ENCODE peak calls at places on chromosomes 13 and 19, in seven cellular contexts. J is left lung, O is cardiac muscle cell, D is testis, Q is BJ, K is astrocyte of the spinal cord, C is AG04449. E is an unnamed sample.

GRCh38 chr13:42574435-42575311 is 721 bp downstream of the TNFSF11 start:
- DNase-seq in D (no peak), C (no peak), K (no peak), Q (no peak), J (no peak), O (peak; percentile 3), E (peak; percentile 20)

GRCh38 chr13:40149611-40150283 is 494.3 kb downstream of the COG6 start:
- DNase-seq in Q (peak; percentile 55), O (peak; percentile 88), D (no peak), J (no peak), K (peak; percentile 78), C (peak; percentile 7), E (peak; percentile 84)

GRCh38 chr19:17466487-17466850 is 3.9 kb upstream of the SLC27A1 start:
- DNase-seq in J (no peak), O (no peak), C (no peak), K (no peak), D (no peak), Q (no peak), E (no peak)

GRCh38 chr19:7489609-7490044 is 792 bp upstream of the PEX11G start:
- DNase-seq in K (no peak), D (no peak), C (no peak), O (no peak), J (no peak), Q (no peak), E (no peak)

GRCh38 chr19:16601378-16602052 is 26.5 kb downstream of the MED26 start:
- DNase-seq in D (no peak), Q (no peak), K (no peak), O (no peak), C (no peak), J (no peak), E (no peak)

GRCh38 chr13:96785986-96786385 is 208.3 kb downstream of the OXGR1 start:
- DNase-seq in K (no peak), D (no peak), Q (no peak), J (no peak), C (no peak), O (no peak), E (no peak)

GRCh38 chr13:80126382-80127068 is 214.4 kb downstream of the SPRY2 start:
- DNase-seq in D (no peak), Q (no peak), K (no peak), C (no peak), J (no peak), O (no peak), E (no peak)

GRCh38 chr19:15640904-15641597 is 354 bp downstream of the CYP4F3 start:
- DNase-seq in Q (no peak), D (no peak), K (no peak), J (no peak), C (no peak), O (no peak), E (peak; percentile 38)

GRCh38 chr19:10567696-10568443 is 909 bp downstream of the CDKN2D start:
- DNase-seq in D (no peak), Q (no peak), J (no peak), O (no peak), K (no peak), C (no peak), E (no peak)

GRCh38 chr19:40005670-40006272 is 8.9 kb downstream of the ZNF546 start:
- DNase-seq in O (no peak), C (no peak), Q (no peak), D (no peak), K (no peak), J (no peak), E (no peak)

GRCh38 chr13:73702419-73703071 is 431.7 kb downstream of the KLF12 start:
- DNase-seq in Q (no peak), O (no peak), J (no peak), K (no peak), D (no peak), C (no peak), E (peak; percentile 93)

GRCh38 chr13:85521586-85521985 is 277.6 kb downstream of the SLITRK6 start:
- DNase-seq in K (no peak), O (no peak), Q (no peak), J (no peak), C (no peak), D (no peak), E (no peak)

GRCh38 chr13:35832551-35832950 is 298.6 kb downstream of the DCLK1 start:
- DNase-seq in D (no peak), Q (no peak), K (no peak), J (no peak), O (no peak), C (no peak), E (no peak)

GRCh38 chr19:10076535-10076934 is 9.6 kb upstream of the SHFL start:
- DNase-seq in C (no peak), J (no peak), O (no peak), D (no peak), K (no peak), Q (no peak), E (no peak)

GRCh38 chr19:29303035-29303706 is 90.2 kb upstream of the UQCRFS1 start:
- DNase-seq in K (no peak), D (no peak), C (no peak), J (no peak), O (no peak), Q (no peak), E (no peak)

GRCh38 chr13:23796546-23796945 is 92.7 kb downstream of the MIPEP start:
- DNase-seq in C (no peak), D (no peak), Q (no peak), K (no peak), J (no peak), O (no peak), E (peak; percentile 12)

GRCh38 chr13:106033634-106034033 is 501.8 kb downstream of the EFNB2 start:
- DNase-seq in Q (no peak), J (no peak), D (no peak), C (peak; percentile 37), K (peak; percentile 47), O (peak; percentile 87), E (peak; percentile 33)

GRCh38 chr13:37144661-37145060 is 39.2 kb upstream of the CSNK1A1L start:
- DNase-seq in O (no peak), J (no peak), D (no peak), C (no peak), K (peak; percentile 83), Q (no peak), E (no peak)

GRCh38 chr19:11560404-11560988 is 1.5 kb upstream of the ELOF1 start:
- DNase-seq in C (no peak), Q (no peak), O (peak; percentile 81), J (no peak), K (peak; percentile 66), D (peak; percentile 56), E (peak; percentile 73)

DNA sequence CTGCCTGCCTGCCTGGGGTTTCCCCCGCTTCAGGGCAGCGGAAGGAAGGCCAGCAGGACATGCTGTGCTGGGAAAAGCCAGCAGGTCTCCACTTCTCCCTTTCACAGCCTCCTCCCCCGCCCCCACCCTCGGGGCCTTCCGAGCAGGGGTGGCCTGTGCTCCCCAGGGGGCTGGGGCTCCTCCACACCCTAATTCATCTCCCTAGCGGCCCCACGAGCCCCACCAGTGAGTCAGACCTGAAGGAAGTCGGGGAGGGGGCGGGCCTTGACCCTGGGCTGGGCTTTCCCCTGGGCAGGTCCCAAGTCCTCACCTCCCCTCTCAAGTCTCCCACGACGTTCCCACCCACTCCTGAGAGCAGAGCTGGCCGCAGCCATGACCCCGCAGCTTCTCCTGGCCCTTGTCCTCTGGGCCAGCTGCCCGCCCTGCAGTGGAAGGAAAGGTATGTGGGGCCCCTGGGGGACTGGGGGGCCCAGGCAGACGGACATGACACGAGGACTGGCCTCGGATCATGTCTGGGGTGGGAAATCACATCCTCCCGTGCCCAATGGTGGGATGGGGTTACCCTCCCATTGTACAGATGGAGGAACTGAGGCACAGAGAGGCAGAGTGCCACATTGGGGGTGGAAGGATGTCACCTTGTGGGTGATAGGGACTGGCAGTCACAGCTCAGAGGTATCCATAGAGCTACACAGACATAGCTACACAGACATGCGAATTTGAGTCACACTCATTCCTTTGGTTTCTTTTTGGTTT is at the start of gene EBI3:
- DNase-seq in Q (no peak), D (peak; percentile 23), K (peak; percentile 72), J (no peak), O (peak; percentile 74), C (peak; percentile 7), E (no peak)
- TF ChIP-seq CTCF in Q (no peak), D (no peak), K (no peak), J (no peak), O (no peak), C (no peak), E (no peak)

GRCh38 chr19:2421581-2422306 is 5.6 kb downstream of the TIMM13 start:
- DNase-seq in K (no peak), C (no peak), D (no peak), O (no peak), Q (no peak), J (no peak), E (no peak)

GRCh38 chr19:2425622-2426581 is 1.5 kb downstream of the TIMM13 start:
- DNase-seq in J (no peak), C (no peak), Q (no peak), D (no peak), K (no peak), O (no peak), E (no peak)

GRCh38 chr19:2424686-2425621 is 2.4 kb downstream of the TIMM13 start:
- DNase-seq in J (no peak), C (peak; percentile 1), D (peak; percentile 75), K (peak; percentile 66), Q (no peak), O (peak; percentile 81), E (peak; percentile 78)

GRCh38 chr19:2422951-2423880 is 4.2 kb downstream of the TIMM13 start:
- DNase-seq in K (no peak), C (no peak), D (peak; percentile 53), O (no peak), Q (no peak), J (no peak), E (no peak)

DNA sequence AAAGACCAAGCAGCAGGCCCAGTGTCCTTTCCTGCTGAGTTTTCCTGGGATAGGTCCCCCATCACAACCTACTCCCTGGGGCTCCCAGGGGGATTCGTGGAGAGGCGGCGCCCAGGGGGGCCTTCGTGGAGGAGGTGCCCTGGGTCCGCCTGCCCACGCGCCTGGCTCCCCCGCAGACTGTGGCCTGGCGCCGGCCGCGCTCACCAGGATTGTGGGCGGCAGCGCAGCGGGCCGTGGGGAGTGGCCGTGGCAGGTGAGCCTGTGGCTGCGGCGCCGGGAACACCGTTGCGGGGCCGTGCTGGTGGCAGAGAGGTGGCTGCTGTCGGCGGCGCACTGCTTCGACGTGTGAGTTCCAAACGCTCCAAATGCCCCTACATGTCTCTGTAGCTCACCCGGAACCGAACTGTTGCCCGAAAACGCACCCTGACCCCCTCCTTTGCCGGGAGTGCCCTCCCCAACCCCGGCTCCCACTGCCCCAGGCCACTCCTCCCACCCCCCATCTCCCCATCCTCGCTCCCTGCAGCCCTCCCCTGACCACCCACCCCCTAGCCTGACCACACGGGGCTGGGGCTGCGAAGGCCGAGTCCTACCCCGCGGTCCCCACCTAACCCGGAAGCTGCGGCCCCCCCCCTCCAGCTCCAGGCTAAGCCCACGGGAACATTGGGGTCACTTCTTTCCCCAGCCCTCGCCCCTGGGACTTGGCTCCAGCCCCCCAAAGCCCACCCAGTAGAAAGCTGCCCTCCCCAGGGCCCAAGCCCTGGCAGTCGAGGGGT is 3.3 kb downstream of the TIMM13 start:
- DNase-seq in Q (no peak), D (no peak), J (no peak), O (no peak), C (no peak), K (no peak), E (no peak)
- H3K4me3 ChIP-seq in Q (no peak overlapping the region), D (peak overlapping the region; percentile 25), J (no peak overlapping the region), O (no peak overlapping the region), C (no peak overlapping the region), K (no peak overlapping the region), E (no peak overlapping the region)

GRCh38 chr13:59121507-59121906 is 1042.2 kb downstream of the DIAPH3 start:
- DNase-seq in D (no peak), C (no peak), Q (no peak), K (no peak), J (no peak), O (no peak), E (no peak)
- TF ChIP-seq CTCF in D (no peak), C (no peak), Q (no peak), K (no peak), J (no peak), O (no peak), E (no peak)

GRCh38 chr19:3919793-3920192 is 13.1 kb upstream of the NMRK2 start:
- DNase-seq in O (no peak), J (no peak), K (no peak), C (no peak), D (no peak), Q (no peak), E (no peak)
- H3K4me3 ChIP-seq in O (no peak overlapping the region), J (no peak overlapping the region), K (no peak overlapping the region), C (no peak overlapping the region), D (no peak overlapping the region), Q (no peak overlapping the region), E (no peak overlapping the region)

E was measured in epithelial cell of esophagus.